ENCODE peak calls at places on chromosome 13, in five cellular contexts. D is stimulated activated CD4-positive, alpha-beta T cell treated with anti-CD3 and anti-CD28 coated beads, Interleukin-1b, Interleukin-23, amount 100 ng/mL, for 4 hours; C is bronchial epithelial cell; P is AG09309; K is NCI-H1105 treated with DMSO at 0.1 percent for 48 hours. V is an unnamed sample.

GRCh38 chr13:108230377-108230776 is 12.2 kb downstream of the ABHD13 start:
- DNase-seq in D (no peak), C (no peak), P (no peak), K (no peak), V (no peak)

GRCh38 chr13:43805071-43805468 is 18.3 kb upstream of the ENOX1 start:
- DNase-seq in D (no peak), C (peak; percentile 100), P (no peak), K (no peak), V (no peak)

GRCh38 chr13:64457976-64458375 is 2772.2 kb downstream of the PCDH9 start:
- DNase-seq in D (no peak), C (no peak), P (peak; percentile 25), K (no peak), V (no peak)

GRCh38 chr13:41402695-41403511 is 54.4 kb upstream of the RGCC start:
- DNase-seq in D (no peak), C (peak; percentile 33), P (no peak), K (no peak), V (no peak)

GRCh38 chr13:73593199-73593765 is 534.5 kb downstream of the KLF5 start:
- DNase-seq in D (no peak), C (no peak), P (no peak), K (no peak), V (no peak)

GRCh38 chr13:76116931-76117330 is 480.8 kb downstream of the LMO7 start:
- DNase-seq in D (no peak), C (no peak), P (no peak), K (no peak), V (no peak)

GRCh38 chr13:80131204-80131603 is 209.7 kb downstream of the SPRY2 start:
- DNase-seq in D (no peak), C (no peak), P (no peak), K (no peak), V (no peak)

GRCh38 chr13:98482476-98483444 is 94.1 kb downstream of the STK24 start:
- DNase-seq in D (no peak), C (peak; percentile 44), P (no peak), K (no peak), V (peak; percentile 32)

GRCh38 chr13:28761586-28761985 is 42.8 kb upstream of the SLC46A3 start:
- DNase-seq in D (no peak), C (no peak), P (no peak), K (no peak), V (no peak)

GRCh38 chr13:36282818-36283432 is 14.7 kb downstream of the CCDC169 start:
- DNase-seq in D (no peak), C (peak; percentile 51), P (no peak), K (peak; percentile 44), V (peak; percentile 16)

GRCh38 chr13:99085139-99085845 is 107.4 kb upstream of the DOCK9 start:
- DNase-seq in D (no peak), C (no peak), P (no peak), K (no peak), V (no peak)

GRCh38 chr13:45781553-45782326 is 69.8 kb downstream of the SIAH3 start:
- DNase-seq in D (no peak), C (peak; percentile 10), P (no peak), K (peak; percentile 94), V (peak; percentile 97)

GRCh38 chr13:23509781-23510543 is 60.2 kb upstream of the TNFRSF19 start:
- DNase-seq in D (no peak), C (peak; percentile 79), P (peak; percentile 53), K (no peak), V (no peak)

GRCh38 chr13:83996415-83996814 is 114.1 kb upstream of the SLITRK1 start:
- DNase-seq in D (no peak), C (no peak), P (no peak), K (no peak), V (no peak)

GRCh38 chr13:20231839-20232555 is at the start of gene GJB6:
- DNase-seq in D (peak; percentile 23), C (peak; percentile 13), P (no peak), K (peak; percentile 13), V (no peak)

GRCh38 chr13:83634601-83635000 is 247.7 kb downstream of the SLITRK1 start:
- DNase-seq in D (no peak), C (no peak), P (no peak), K (no peak), V (no peak)

GRCh38 chr13:43693639-43694038 is 93.1 kb downstream of the ENOX1 start:
- DNase-seq in D (no peak), C (no peak), P (no peak), K (no peak), V (no peak)

GRCh38 chr13:81302677-81303076 is 961.8 kb upstream of the SPRY2 start:
- DNase-seq in D (no peak), C (peak; percentile 22), P (no peak), K (no peak), V (no peak)

GRCh38 chr13:102839462-102839861 is 6.4 kb upstream of the ERCC5 start:
- DNase-seq in D (no peak), C (no peak), P (peak; percentile 25), K (no peak), V (no peak)